ENCODE peak calls at places on chromosome 9, in six cellular contexts. One of them, this sample, is unnamed.
A peak's percentile ranks its signal among the peaks of the same experiment; 100 is the strongest.

GRCh38 chr9:124754289-124754688 is 16.8 kb downstream of the NR6A1 start:
- DNase-seq in CD8-positive, alpha-beta T cell: no peak
- DNase-seq in heart left ventricle: no peak
- DNase-seq in stomach: no peak
- DNase-seq in fibroblast of lung: peak; percentile 36
- DNase-seq in A673: peak; percentile 66
- DNase-seq in this sample: no peak

GRCh38 chr9:90855208-90856000 is 53.8 kb downstream of the SYK start:
- DNase-seq in CD8-positive, alpha-beta T cell: no peak
- DNase-seq in heart left ventricle: no peak
- DNase-seq in fibroblast of lung: no peak
- DNase-seq in A673: no peak
- DNase-seq in stomach: no peak
- DNase-seq in this sample: no peak

GRCh38 chr9:130292104-130292503 is 26.5 kb downstream of the HMCN2 start:
- DNase-seq in stomach: no peak
- DNase-seq in heart left ventricle: peak; percentile 10
- DNase-seq in CD8-positive, alpha-beta T cell: no peak
- DNase-seq in A673: no peak
- DNase-seq in fibroblast of lung: no peak
- DNase-seq in this sample: no peak

GRCh38 chr9:86176468-86176867 is 77.1 kb upstream of the GOLM1 start:
- DNase-seq in A673: no peak
- DNase-seq in stomach: no peak
- DNase-seq in heart left ventricle: no peak
- DNase-seq in fibroblast of lung: peak; percentile 34
- DNase-seq in CD8-positive, alpha-beta T cell: no peak
- DNase-seq in this sample: no peak

GRCh38 chr9:23825700-23826099 is 340 bp downstream of the ELAVL2 start:
- DNase-seq in CD8-positive, alpha-beta T cell: no peak
- DNase-seq in A673: no peak
- DNase-seq in stomach: no peak
- DNase-seq in heart left ventricle: no peak
- DNase-seq in fibroblast of lung: peak; percentile 21
- DNase-seq in this sample: no peak

GRCh38 chr9:114046876-114047275 is 31.2 kb downstream of the AMBP start:
- DNase-seq in fibroblast of lung: no peak
- DNase-seq in A673: no peak
- DNase-seq in stomach: no peak
- DNase-seq in CD8-positive, alpha-beta T cell: no peak
- DNase-seq in heart left ventricle: no peak
- DNase-seq in this sample: no peak

GRCh38 chr9:111036946-111037743 is 1.1 kb downstream of the LPAR1 start:
- DNase-seq in A673: peak; percentile 36
- DNase-seq in CD8-positive, alpha-beta T cell: no peak
- DNase-seq in fibroblast of lung: peak; percentile 54
- DNase-seq in stomach: no peak
- DNase-seq in heart left ventricle: no peak
- DNase-seq in this sample: no peak

GRCh38 chr9:31799953-31800609 is 584.4 kb upstream of the ACO1 start:
- DNase-seq in A673: peak; percentile 76
- DNase-seq in heart left ventricle: no peak
- DNase-seq in stomach: no peak
- DNase-seq in CD8-positive, alpha-beta T cell: no peak
- DNase-seq in fibroblast of lung: peak; percentile 18
- DNase-seq in this sample: no peak

GRCh38 chr9:133603165-133603927 is 5.8 kb downstream of the FAM163B start:
- DNase-seq in stomach: no peak
- DNase-seq in fibroblast of lung: no peak
- DNase-seq in A673: no peak
- DNase-seq in heart left ventricle: no peak
- DNase-seq in CD8-positive, alpha-beta T cell: no peak
- DNase-seq in this sample: no peak

GRCh38 chr9:99172129-99173091 is 49.3 kb downstream of the ALG2 start:
- DNase-seq in heart left ventricle: no peak
- DNase-seq in stomach: no peak
- DNase-seq in A673: no peak
- DNase-seq in fibroblast of lung: no peak
- DNase-seq in CD8-positive, alpha-beta T cell: no peak
- DNase-seq in this sample: no peak

GRCh38 chr9:115923903-115924668 is 229.5 kb upstream of the PAPPA start:
- DNase-seq in heart left ventricle: no peak
- DNase-seq in fibroblast of lung: peak; percentile 87
- DNase-seq in stomach: no peak
- DNase-seq in CD8-positive, alpha-beta T cell: no peak
- DNase-seq in A673: no peak
- DNase-seq in this sample: no peak

GRCh38 chr9:127292415-127292814 is 27.8 kb downstream of the GARNL3 start:
- DNase-seq in fibroblast of lung: no peak
- DNase-seq in stomach: no peak
- DNase-seq in A673: no peak
- DNase-seq in CD8-positive, alpha-beta T cell: no peak
- DNase-seq in heart left ventricle: no peak
- DNase-seq in this sample: no peak

GRCh38 chr9:82410306-82410705 is 421.7 kb downstream of the SPATA31D1 start:
- DNase-seq in stomach: no peak
- DNase-seq in A673: no peak
- DNase-seq in heart left ventricle: no peak
- DNase-seq in fibroblast of lung: peak; percentile 58
- DNase-seq in CD8-positive, alpha-beta T cell: no peak
- DNase-seq in this sample: no peak

GRCh38 chr9:105281926-105282325 is 37.5 kb downstream of the SLC44A1 start:
- DNase-seq in fibroblast of lung: peak; percentile 46
- DNase-seq in heart left ventricle: no peak
- DNase-seq in A673: no peak
- DNase-seq in stomach: no peak
- DNase-seq in CD8-positive, alpha-beta T cell: no peak
- DNase-seq in this sample: no peak

GRCh38 chr9:93684806-93685553 is 108.6 kb downstream of the PHF2 start:
- DNase-seq in A673: peak; percentile 29
- DNase-seq in CD8-positive, alpha-beta T cell: no peak
- DNase-seq in fibroblast of lung: peak; percentile 16
- DNase-seq in stomach: no peak
- DNase-seq in heart left ventricle: no peak
- DNase-seq in this sample: no peak

GRCh38 chr9:81479573-81479972 is 209.8 kb downstream of the TLE1 start:
- DNase-seq in heart left ventricle: no peak
- DNase-seq in stomach: no peak
- DNase-seq in A673: no peak
- DNase-seq in CD8-positive, alpha-beta T cell: no peak
- DNase-seq in fibroblast of lung: no peak
- DNase-seq in this sample: no peak

GRCh38 chr9:111271481-111272080 is 58.4 kb downstream of the OR2K2 start:
- DNase-seq in stomach: no peak
- DNase-seq in heart left ventricle: no peak
- DNase-seq in CD8-positive, alpha-beta T cell: no peak
- DNase-seq in A673: no peak
- DNase-seq in fibroblast of lung: peak; percentile 51
- DNase-seq in this sample: no peak

GRCh38 chr9:87469833-87470465 is 27.7 kb upstream of the DAPK1 start:
- DNase-seq in heart left ventricle: no peak
- DNase-seq in CD8-positive, alpha-beta T cell: no peak
- DNase-seq in stomach: no peak
- DNase-seq in fibroblast of lung: no peak
- DNase-seq in A673: no peak
- DNase-seq in this sample: no peak

GRCh38 chr9:91948423-91949292 is 1.4 kb downstream of the ROR2 start:
- DNase-seq in stomach: peak; percentile 76
- DNase-seq in fibroblast of lung: peak; percentile 37
- DNase-seq in heart left ventricle: peak; percentile 32
- DNase-seq in A673: peak; percentile 85
- DNase-seq in CD8-positive, alpha-beta T cell: no peak
- DNase-seq in this sample: no peak

GRCh38 chr9:91949293-91949945 is 609 bp downstream of the ROR2 start:
- DNase-seq in A673: peak; percentile 50
- DNase-seq in fibroblast of lung: no peak
- DNase-seq in heart left ventricle: peak; percentile 34
- DNase-seq in CD8-positive, alpha-beta T cell: no peak
- DNase-seq in stomach: no peak
- DNase-seq in this sample: no peak

GRCh38 chr9:91948061-91948422 is 2.0 kb downstream of the ROR2 start:
- DNase-seq in A673: peak; percentile 25
- DNase-seq in stomach: no peak
- DNase-seq in fibroblast of lung: no peak
- DNase-seq in heart left ventricle: no peak
- DNase-seq in CD8-positive, alpha-beta T cell: no peak
- DNase-seq in this sample: no peak

GRCh38 chr9:91951944-91952520 is 2.0 kb upstream of the ROR2 start:
- DNase-seq in heart left ventricle: no peak
- DNase-seq in CD8-positive, alpha-beta T cell: no peak
- DNase-seq in A673: no peak
- DNase-seq in fibroblast of lung: no peak
- DNase-seq in stomach: no peak
- DNase-seq in this sample: no peak

DNA sequence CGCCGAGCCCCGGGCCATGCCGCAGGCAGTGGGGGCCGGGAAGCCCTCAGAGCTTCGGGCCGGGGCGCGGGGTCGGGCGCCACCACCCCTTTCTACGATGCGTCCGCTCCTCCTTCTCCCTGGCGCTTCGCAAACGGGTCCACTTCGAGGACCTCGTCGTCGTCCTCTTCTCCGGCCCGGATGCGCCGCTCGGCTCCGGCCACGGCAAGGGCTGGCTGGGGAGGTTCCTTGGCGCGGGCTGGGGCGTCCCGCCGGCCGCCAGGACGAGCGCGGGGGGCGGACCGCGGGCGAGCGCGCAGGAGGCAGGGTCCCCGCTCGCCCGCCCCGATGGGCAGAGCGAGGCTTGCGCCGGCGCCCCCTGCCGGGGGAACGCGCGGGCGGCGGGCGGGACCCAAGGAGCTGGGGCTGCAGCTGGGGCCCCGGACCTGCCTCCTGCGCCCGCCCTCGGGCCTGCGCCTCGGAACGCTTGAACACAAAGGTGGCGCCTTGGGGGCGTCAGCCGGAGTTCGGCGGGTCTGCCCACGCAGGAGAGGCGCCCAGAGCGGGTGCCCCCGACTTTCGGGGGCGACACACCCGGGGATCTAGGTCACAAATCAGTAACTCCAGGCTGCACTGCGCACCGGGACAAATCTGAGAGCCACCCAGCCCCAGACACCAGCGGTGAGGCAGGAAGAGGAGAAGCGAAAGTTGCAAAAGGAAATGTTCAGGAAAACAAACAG is at the start of gene ROR2:
- DNase-seq in A673: peak; percentile 88
- DNase-seq in stomach: peak; percentile 84
- DNase-seq in CD8-positive, alpha-beta T cell: peak; percentile 14
- DNase-seq in heart left ventricle: peak; percentile 67
- DNase-seq in fibroblast of lung: peak; percentile 34
- DNase-seq in this sample: no peak
- TF ChIP-seq CTCF in A673: peak; percentile 47
- TF ChIP-seq CTCF in stomach: no peak
- TF ChIP-seq CTCF in CD8-positive, alpha-beta T cell: no peak
- TF ChIP-seq CTCF in heart left ventricle: peak; percentile 54
- TF ChIP-seq CTCF in fibroblast of lung: peak; percentile 27
- TF ChIP-seq CTCF in this sample: peak; percentile 48

GRCh38 chr9:88891015-88891414 is 100.3 kb upstream of the S1PR3 start:
- DNase-seq in CD8-positive, alpha-beta T cell: no peak
- DNase-seq in fibroblast of lung: no peak
- DNase-seq in A673: no peak
- DNase-seq in heart left ventricle: no peak
- DNase-seq in stomach: no peak
- DNase-seq in this sample: no peak
- H3K4me3 ChIP-seq in CD8-positive, alpha-beta T cell: no peak overlapping the region
- H3K4me3 ChIP-seq in fibroblast of lung: no peak overlapping the region
- H3K4me3 ChIP-seq in A673: no peak overlapping the region
- H3K4me3 ChIP-seq in heart left ventricle: no peak overlapping the region
- H3K4me3 ChIP-seq in stomach: no peak overlapping the region
- H3K4me3 ChIP-seq in this sample: no peak overlapping the region

DNA sequence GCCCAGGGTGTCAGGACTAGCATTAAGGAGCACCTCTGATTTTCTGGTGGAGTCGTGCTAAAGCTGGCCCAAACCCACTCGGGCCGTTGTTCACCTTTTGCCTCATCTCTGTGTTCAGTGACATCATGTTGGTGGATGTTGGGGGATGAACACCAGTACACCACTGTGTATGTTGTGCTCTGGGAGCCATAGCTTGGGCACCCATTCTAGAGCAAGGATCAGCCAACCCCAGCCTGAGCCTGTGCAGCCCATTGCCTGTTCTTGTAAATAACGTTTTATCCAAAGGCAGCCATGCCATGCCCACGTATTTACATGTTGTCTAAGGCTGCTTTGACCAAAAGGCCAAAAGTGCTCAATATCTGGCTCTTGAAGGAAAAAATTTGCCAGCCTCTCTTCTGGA is 245.6 kb downstream of the FANCC start:
- DNase-seq in fibroblast of lung: no peak
- DNase-seq in heart left ventricle: no peak
- DNase-seq in A673: no peak
- DNase-seq in stomach: no peak
- DNase-seq in CD8-positive, alpha-beta T cell: no peak
- DNase-seq in this sample: no peak
- H3K4me1 ChIP-seq in fibroblast of lung: peaks cover 19% of the 10 kb centered on the region
- H3K4me1 ChIP-seq in heart left ventricle: peaks cover 38% of the 10 kb centered on the region
- H3K4me1 ChIP-seq in A673: no peaks in the 10 kb centered on the region
- H3K4me1 ChIP-seq in stomach: peaks cover 59% of the 10 kb centered on the region
- H3K4me1 ChIP-seq in CD8-positive, alpha-beta T cell: no peaks in the 10 kb centered on the region
- H3K4me1 ChIP-seq in this sample: peaks cover 21% of the 10 kb centered on the region

GRCh38 chr9:37390759-37391158 is 31.7 kb upstream of the GRHPR start:
- DNase-seq in CD8-positive, alpha-beta T cell: peak; percentile 22
- DNase-seq in stomach: peak; percentile 67
- DNase-seq in fibroblast of lung: no peak
- DNase-seq in A673: no peak
- DNase-seq in heart left ventricle: no peak
- DNase-seq in this sample: no peak
- TF ChIP-seq CTCF in CD8-positive, alpha-beta T cell: peak; percentile 18
- TF ChIP-seq CTCF in stomach: no peak
- TF ChIP-seq CTCF in fibroblast of lung: no peak
- TF ChIP-seq CTCF in A673: peak; percentile 33
- TF ChIP-seq CTCF in heart left ventricle: peak; percentile 8
- TF ChIP-seq CTCF in this sample: peak; percentile 33

GRCh38 chr9:132162764-132163456 is 1.1 kb downstream of the NTNG2 start:
- DNase-seq in fibroblast of lung: no peak
- DNase-seq in A673: no peak
- DNase-seq in CD8-positive, alpha-beta T cell: no peak
- DNase-seq in heart left ventricle: no peak
- DNase-seq in stomach: no peak
- DNase-seq in this sample: no peak

GRCh38 chr9:132164604-132165362 is 2.9 kb downstream of the NTNG2 start:
- DNase-seq in CD8-positive, alpha-beta T cell: no peak
- DNase-seq in heart left ventricle: no peak
- DNase-seq in A673: no peak
- DNase-seq in stomach: no peak
- DNase-seq in fibroblast of lung: no peak
- DNase-seq in this sample: no peak

GRCh38 chr9:132163876-132164603 is 2.2 kb downstream of the NTNG2 start:
- DNase-seq in A673: no peak
- DNase-seq in stomach: no peak
- DNase-seq in fibroblast of lung: no peak
- DNase-seq in heart left ventricle: no peak
- DNase-seq in CD8-positive, alpha-beta T cell: no peak
- DNase-seq in this sample: no peak

GRCh38 chr9:132161743-132162187 is at the start of gene NTNG2:
- DNase-seq in A673: no peak
- DNase-seq in CD8-positive, alpha-beta T cell: no peak
- DNase-seq in fibroblast of lung: no peak
- DNase-seq in stomach: no peak
- DNase-seq in heart left ventricle: no peak
- DNase-seq in this sample: no peak

GRCh38 chr9:132163457-132163875 is 1.6 kb downstream of the NTNG2 start:
- DNase-seq in heart left ventricle: no peak
- DNase-seq in stomach: no peak
- DNase-seq in A673: no peak
- DNase-seq in fibroblast of lung: peak; percentile 26
- DNase-seq in CD8-positive, alpha-beta T cell: no peak
- DNase-seq in this sample: no peak
- H3K4me3 ChIP-seq in heart left ventricle: peak overlapping the region; percentile 69
- H3K4me3 ChIP-seq in stomach: peak overlapping the region; percentile 70
- H3K4me3 ChIP-seq in A673: peak overlapping the region; percentile 58
- H3K4me3 ChIP-seq in fibroblast of lung: no peak overlapping the region
- H3K4me3 ChIP-seq in CD8-positive, alpha-beta T cell: peak overlapping the region; percentile 57
- H3K4me3 ChIP-seq in this sample: peak overlapping the region; percentile 6